ENCODE peak calls at places on chromosome 16, in nine cellular contexts. One of them, this sample, is unnamed.

GRCh38 chr16:4303973-4304372 is 11.9 kb upstream of the GLIS2 start:
- DNase-seq in astrocyte of the cerebellum: no peak
- DNase-seq in psoas muscle: no peak
- DNase-seq in left ventricle myocardium inferior: no peak
- DNase-seq in lower leg skin: no peak
- DNase-seq in pancreas: no peak
- DNase-seq in endothelial cell: no peak
- DNase-seq in CD4-positive, alpha-beta T cell: no peak
- DNase-seq in dorsolateral prefrontal cortex: peak
- DNase-seq in this sample: no peak

GRCh38 chr16:56317998-56318912 is 107.1 kb downstream of the AMFR start:
- DNase-seq in dorsolateral prefrontal cortex: peak
- DNase-seq in pancreas: peak
- DNase-seq in CD4-positive, alpha-beta T cell: peak
- DNase-seq in astrocyte of the cerebellum: peak
- DNase-seq in lower leg skin: peak
- DNase-seq in psoas muscle: peak
- DNase-seq in endothelial cell: peak
- DNase-seq in left ventricle myocardium inferior: peak
- DNase-seq in this sample: peak

GRCh38 chr16:4401094-4401501 is 15.3 kb downstream of the CORO7 start:
- DNase-seq in CD4-positive, alpha-beta T cell: no peak
- DNase-seq in pancreas: no peak
- DNase-seq in astrocyte of the cerebellum: no peak
- DNase-seq in dorsolateral prefrontal cortex: no peak
- DNase-seq in endothelial cell: no peak
- DNase-seq in lower leg skin: no peak
- DNase-seq in left ventricle myocardium inferior: no peak
- DNase-seq in psoas muscle: no peak
- DNase-seq in this sample: no peak

GRCh38 chr16:55248058-55248457 is 75.9 kb upstream of the IRX6 start:
- DNase-seq in astrocyte of the cerebellum: no peak
- DNase-seq in endothelial cell: no peak
- DNase-seq in psoas muscle: no peak
- DNase-seq in dorsolateral prefrontal cortex: no peak
- DNase-seq in left ventricle myocardium inferior: no peak
- DNase-seq in pancreas: no peak
- DNase-seq in lower leg skin: no peak
- DNase-seq in CD4-positive, alpha-beta T cell: no peak
- DNase-seq in this sample: no peak

GRCh38 chr16:72311426-72311825 is 139.5 kb upstream of the PMFBP1 start:
- DNase-seq in psoas muscle: no peak
- DNase-seq in dorsolateral prefrontal cortex: no peak
- DNase-seq in endothelial cell: no peak
- DNase-seq in pancreas: no peak
- DNase-seq in lower leg skin: no peak
- DNase-seq in CD4-positive, alpha-beta T cell: no peak
- DNase-seq in left ventricle myocardium inferior: no peak
- DNase-seq in astrocyte of the cerebellum: no peak
- DNase-seq in this sample: no peak

GRCh38 chr16:28291651-28292626 is at the start of gene SBK1:
- DNase-seq in endothelial cell: peak
- DNase-seq in psoas muscle: peak
- DNase-seq in astrocyte of the cerebellum: no peak
- DNase-seq in CD4-positive, alpha-beta T cell: peak
- DNase-seq in pancreas: peak
- DNase-seq in dorsolateral prefrontal cortex: peak
- DNase-seq in left ventricle myocardium inferior: peak
- DNase-seq in lower leg skin: peak
- DNase-seq in this sample: peak

GRCh38 chr16:56600398-56600999 is 7.9 kb upstream of the MT2A start:
- DNase-seq in dorsolateral prefrontal cortex: peak
- DNase-seq in endothelial cell: peak
- DNase-seq in left ventricle myocardium inferior: no peak
- DNase-seq in lower leg skin: peak
- DNase-seq in psoas muscle: peak
- DNase-seq in pancreas: no peak
- DNase-seq in CD4-positive, alpha-beta T cell: no peak
- DNase-seq in astrocyte of the cerebellum: no peak
- DNase-seq in this sample: no peak

GRCh38 chr16:25018972-25019617 is 3.9 kb upstream of the ARHGAP17 start:
- DNase-seq in CD4-positive, alpha-beta T cell: no peak
- DNase-seq in pancreas: no peak
- DNase-seq in psoas muscle: no peak
- DNase-seq in astrocyte of the cerebellum: no peak
- DNase-seq in left ventricle myocardium inferior: no peak
- DNase-seq in endothelial cell: no peak
- DNase-seq in lower leg skin: no peak
- DNase-seq in dorsolateral prefrontal cortex: no peak
- DNase-seq in this sample: no peak

GRCh38 chr16:85182286-85182685 is 70.0 kb upstream of the CIBAR2 start:
- DNase-seq in endothelial cell: no peak
- DNase-seq in dorsolateral prefrontal cortex: no peak
- DNase-seq in CD4-positive, alpha-beta T cell: no peak
- DNase-seq in lower leg skin: no peak
- DNase-seq in left ventricle myocardium inferior: no peak
- DNase-seq in psoas muscle: peak
- DNase-seq in astrocyte of the cerebellum: no peak
- DNase-seq in pancreas: peak
- DNase-seq in this sample: no peak

GRCh38 chr16:8950580-8951077 is 13.1 kb downstream of the USP7 start:
- DNase-seq in left ventricle myocardium inferior: no peak
- DNase-seq in dorsolateral prefrontal cortex: no peak
- DNase-seq in CD4-positive, alpha-beta T cell: no peak
- DNase-seq in pancreas: no peak
- DNase-seq in psoas muscle: no peak
- DNase-seq in astrocyte of the cerebellum: no peak
- DNase-seq in lower leg skin: no peak
- DNase-seq in endothelial cell: no peak
- DNase-seq in this sample: no peak

GRCh38 chr16:58413359-58413758 is 21.1 kb downstream of the GINS3 start:
- DNase-seq in left ventricle myocardium inferior: no peak
- DNase-seq in astrocyte of the cerebellum: no peak
- DNase-seq in pancreas: no peak
- DNase-seq in endothelial cell: no peak
- DNase-seq in lower leg skin: no peak
- DNase-seq in dorsolateral prefrontal cortex: no peak
- DNase-seq in psoas muscle: no peak
- DNase-seq in CD4-positive, alpha-beta T cell: no peak
- DNase-seq in this sample: no peak

GRCh38 chr16:1638757-1639156 is 26.6 kb downstream of the CRAMP1 start:
- DNase-seq in left ventricle myocardium inferior: no peak
- DNase-seq in CD4-positive, alpha-beta T cell: no peak
- DNase-seq in pancreas: peak
- DNase-seq in dorsolateral prefrontal cortex: no peak
- DNase-seq in lower leg skin: no peak
- DNase-seq in psoas muscle: no peak
- DNase-seq in endothelial cell: no peak
- DNase-seq in astrocyte of the cerebellum: no peak
- DNase-seq in this sample: no peak

GRCh38 chr16:48903054-48903453 is 293.1 kb upstream of the N4BP1 start:
- DNase-seq in dorsolateral prefrontal cortex: no peak
- DNase-seq in psoas muscle: no peak
- DNase-seq in endothelial cell: no peak
- DNase-seq in astrocyte of the cerebellum: no peak
- DNase-seq in lower leg skin: no peak
- DNase-seq in left ventricle myocardium inferior: no peak
- DNase-seq in pancreas: no peak
- DNase-seq in CD4-positive, alpha-beta T cell: no peak
- DNase-seq in this sample: no peak

GRCh38 chr16:48905632-48906031 is 295.7 kb upstream of the N4BP1 start:
- DNase-seq in left ventricle myocardium inferior: no peak
- DNase-seq in pancreas: no peak
- DNase-seq in astrocyte of the cerebellum: no peak
- DNase-seq in CD4-positive, alpha-beta T cell: no peak
- DNase-seq in dorsolateral prefrontal cortex: no peak
- DNase-seq in endothelial cell: no peak
- DNase-seq in psoas muscle: no peak
- DNase-seq in lower leg skin: no peak
- DNase-seq in this sample: no peak

GRCh38 chr16:48899500-48899899 is 289.5 kb upstream of the N4BP1 start:
- DNase-seq in lower leg skin: no peak
- DNase-seq in psoas muscle: no peak
- DNase-seq in dorsolateral prefrontal cortex: no peak
- DNase-seq in left ventricle myocardium inferior: no peak
- DNase-seq in endothelial cell: no peak
- DNase-seq in CD4-positive, alpha-beta T cell: no peak
- DNase-seq in astrocyte of the cerebellum: no peak
- DNase-seq in pancreas: no peak
- DNase-seq in this sample: no peak

GRCh38 chr16:48904333-48904732 is 294.4 kb upstream of the N4BP1 start:
- DNase-seq in psoas muscle: no peak
- DNase-seq in astrocyte of the cerebellum: no peak
- DNase-seq in CD4-positive, alpha-beta T cell: no peak
- DNase-seq in endothelial cell: no peak
- DNase-seq in pancreas: no peak
- DNase-seq in lower leg skin: no peak
- DNase-seq in left ventricle myocardium inferior: no peak
- DNase-seq in dorsolateral prefrontal cortex: no peak
- DNase-seq in this sample: no peak

GRCh38 chr16:48901712-48902374 is 291.9 kb upstream of the N4BP1 start:
- DNase-seq in lower leg skin: no peak
- DNase-seq in endothelial cell: peak
- DNase-seq in psoas muscle: no peak
- DNase-seq in left ventricle myocardium inferior: no peak
- DNase-seq in astrocyte of the cerebellum: no peak
- DNase-seq in CD4-positive, alpha-beta T cell: no peak
- DNase-seq in pancreas: no peak
- DNase-seq in dorsolateral prefrontal cortex: no peak
- DNase-seq in this sample: no peak
- TF ChIP-seq CTCF in lower leg skin: no peak
- TF ChIP-seq CTCF in endothelial cell: peak
- TF ChIP-seq CTCF in psoas muscle: no peak
- TF ChIP-seq CTCF in left ventricle myocardium inferior: no peak
- TF ChIP-seq CTCF in astrocyte of the cerebellum: peak
- TF ChIP-seq CTCF in CD4-positive, alpha-beta T cell: no peak
- TF ChIP-seq CTCF in pancreas: no peak
- TF ChIP-seq CTCF in dorsolateral prefrontal cortex: no peak
- TF ChIP-seq CTCF in this sample: peak

GRCh38 chr16:14310519-14310991 is 239.4 kb downstream of the MRTFB start:
- DNase-seq in endothelial cell: no peak
- DNase-seq in pancreas: no peak
- DNase-seq in lower leg skin: no peak
- DNase-seq in dorsolateral prefrontal cortex: no peak
- DNase-seq in astrocyte of the cerebellum: no peak
- DNase-seq in left ventricle myocardium inferior: no peak
- DNase-seq in psoas muscle: peak
- DNase-seq in CD4-positive, alpha-beta T cell: no peak
- DNase-seq in this sample: no peak
- TF ChIP-seq CTCF in endothelial cell: no peak
- TF ChIP-seq CTCF in pancreas: no peak
- TF ChIP-seq CTCF in lower leg skin: no peak
- TF ChIP-seq CTCF in dorsolateral prefrontal cortex: no peak
- TF ChIP-seq CTCF in astrocyte of the cerebellum: peak
- TF ChIP-seq CTCF in left ventricle myocardium inferior: no peak
- TF ChIP-seq CTCF in psoas muscle: no peak
- TF ChIP-seq CTCF in CD4-positive, alpha-beta T cell: no peak
- TF ChIP-seq CTCF in this sample: no peak

DNA sequence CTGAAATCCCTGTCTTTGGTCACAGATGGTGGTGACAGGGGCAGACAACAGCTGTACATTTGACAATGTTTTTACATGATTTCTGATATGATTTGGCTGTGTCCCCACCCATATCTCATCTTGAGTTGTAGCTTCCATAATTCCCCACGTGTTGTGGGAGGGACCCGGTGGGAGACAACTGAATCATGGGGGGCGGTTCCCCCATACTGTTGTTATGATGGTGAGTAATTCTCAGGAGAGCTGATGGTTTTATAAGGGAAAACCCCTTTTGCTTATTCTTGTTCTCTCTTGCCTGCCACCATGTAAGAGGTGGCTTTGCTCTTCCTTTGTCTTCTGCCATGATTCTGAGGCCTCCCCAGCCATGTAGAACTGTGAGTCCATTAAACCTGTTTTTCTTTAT is 353.9 kb downstream of the CPPED1 start:
- DNase-seq in lower leg skin: no peak
- DNase-seq in psoas muscle: no peak
- DNase-seq in endothelial cell: no peak
- DNase-seq in pancreas: no peak
- DNase-seq in dorsolateral prefrontal cortex: no peak
- DNase-seq in CD4-positive, alpha-beta T cell: no peak
- DNase-seq in left ventricle myocardium inferior: no peak
- DNase-seq in astrocyte of the cerebellum: no peak
- DNase-seq in this sample: no peak
- TF ChIP-seq CTCF in lower leg skin: no peak
- TF ChIP-seq CTCF in psoas muscle: no peak
- TF ChIP-seq CTCF in endothelial cell: no peak
- TF ChIP-seq CTCF in pancreas: no peak
- TF ChIP-seq CTCF in dorsolateral prefrontal cortex: no peak
- TF ChIP-seq CTCF in CD4-positive, alpha-beta T cell: no peak
- TF ChIP-seq CTCF in left ventricle myocardium inferior: no peak
- TF ChIP-seq CTCF in astrocyte of the cerebellum: no peak
- TF ChIP-seq CTCF in this sample: no peak

DNA sequence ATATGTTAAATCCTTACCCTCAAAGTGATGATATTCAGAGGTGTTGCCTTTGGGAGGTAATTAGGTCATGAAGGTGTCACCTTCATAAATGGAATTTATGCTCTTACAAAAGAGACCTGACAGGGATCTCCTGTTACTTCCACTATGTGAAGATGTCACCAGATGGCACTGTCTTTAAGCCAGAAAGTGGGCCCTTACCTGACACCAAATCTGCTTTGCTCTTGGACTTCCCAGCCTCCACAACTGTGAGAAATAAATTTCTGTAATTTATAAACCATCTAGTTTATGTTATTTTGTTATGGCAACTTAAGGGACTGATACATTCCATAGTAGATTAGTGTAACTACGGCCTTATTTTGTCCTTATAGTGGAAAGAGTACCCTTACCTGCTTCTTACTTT is 358.3 kb upstream of the SALL1 start:
- DNase-seq in left ventricle myocardium inferior: no peak
- DNase-seq in psoas muscle: no peak
- DNase-seq in astrocyte of the cerebellum: no peak
- DNase-seq in pancreas: no peak
- DNase-seq in endothelial cell: no peak
- DNase-seq in lower leg skin: no peak
- DNase-seq in dorsolateral prefrontal cortex: no peak
- DNase-seq in CD4-positive, alpha-beta T cell: no peak
- DNase-seq in this sample: no peak
- TF ChIP-seq CTCF in left ventricle myocardium inferior: no peak
- TF ChIP-seq CTCF in psoas muscle: no peak
- TF ChIP-seq CTCF in astrocyte of the cerebellum: no peak
- TF ChIP-seq CTCF in pancreas: no peak
- TF ChIP-seq CTCF in endothelial cell: no peak
- TF ChIP-seq CTCF in lower leg skin: no peak
- TF ChIP-seq CTCF in dorsolateral prefrontal cortex: no peak
- TF ChIP-seq CTCF in CD4-positive, alpha-beta T cell: no peak
- TF ChIP-seq CTCF in this sample: no peak

This sample was measured in type B pancreatic cell.